ENCODE peak calls at places on chromosomes 3 and 15, in four cellular contexts. Z, N, Y and G are unnamed samples.

GRCh38 chr3:69283496-69283895 is 102.4 kb downstream of the FRMD4B start:
- DNase-seq in N (no peak), Y (no peak), Z (no peak), G (no peak)

GRCh38 chr3:127712461-127712860 is 39.7 kb downstream of the ABTB1 start:
- DNase-seq in N (no peak), Z (no peak), Y (no peak), G (no peak)

GRCh38 chr15:78050441-78050809 is 27.1 kb downstream of the TBC1D2B start:
- DNase-seq in N (no peak), Y (no peak), Z (no peak), G (no peak)

GRCh38 chr15:31366169-31366734 is 39.6 kb downstream of the KLF13 start:
- DNase-seq in N (no peak), Z (no peak), Y (no peak), G (no peak)

GRCh38 chr3:108493862-108494261 is 16.5 kb downstream of the MYH15 start:
- DNase-seq in Y (no peak), Z (no peak), N (peak; percentile 18), G (peak; percentile 16)

GRCh38 chr3:42056840-42057239 is 34.3 kb upstream of the TRAK1 start:
- DNase-seq in Z (no peak), N (no peak), Y (no peak), G (no peak)

GRCh38 chr3:64318001-64318400 is 92.7 kb upstream of the PRICKLE2 start:
- DNase-seq in N (no peak), Z (no peak), Y (no peak), G (no peak)

GRCh38 chr3:133384331-133385027 is 15.4 kb upstream of the BFSP2 start:
- DNase-seq in N (peak; percentile 11), Y (peak; percentile 46), Z (peak; percentile 41), G (peak; percentile 78)

GRCh38 chr3:16090013-16090412 is 84.5 kb upstream of the GALNT15 start:
- DNase-seq in Z (no peak), Y (peak; percentile 12), N (peak; percentile 33), G (no peak)

GRCh38 chr15:90460142-90460824 is 69.4 kb upstream of the CRTC3 start:
- DNase-seq in Z (no peak), Y (peak; percentile 42), N (no peak), G (no peak)

GRCh38 chr3:69320867-69321266 is 65.0 kb downstream of the FRMD4B start:
- DNase-seq in Y (no peak), Z (no peak), N (no peak), G (no peak)

GRCh38 chr15:45333550-45333949 is 44.8 kb downstream of the GATM start:
- DNase-seq in N (no peak), Z (no peak), Y (peak; percentile 53), G (no peak)

GRCh38 chr3:160038862-160039562 is 50.4 kb downstream of the IL12A start:
- DNase-seq in Z (no peak), Y (no peak), N (no peak), G (peak; percentile 54)

GRCh38 chr3:20776717-20777116 is 590.7 kb upstream of the SGO1 start:
- DNase-seq in Y (no peak), Z (no peak), N (no peak), G (no peak)

GRCh38 chr15:77144028-77144427 is 73.1 kb upstream of the TSPAN3 start:
- DNase-seq in Z (no peak), N (no peak), Y (no peak), G (no peak)

GRCh38 chr15:28913171-28913765 is 27.5 kb downstream of the APBA2 start:
- DNase-seq in N (peak; percentile 24), Y (no peak), Z (no peak), G (no peak)

GRCh38 chr3:108103971-108104797 is 13.4 kb upstream of the CD47 start:
- DNase-seq in N (no peak), Z (peak; percentile 92), Y (no peak), G (no peak)

GRCh38 chr3:138461246-138461645 is 26.8 kb downstream of the ESYT3 start:
- DNase-seq in Y (no peak), Z (no peak), N (no peak), G (no peak)

GRCh38 chr3:53132347-53132746 is 2.1 kb upstream of the RFT1 start:
- DNase-seq in N (no peak), Z (no peak), Y (peak; percentile 77), G (no peak)

GRCh38 chr3:46553154-46553553 is 12.9 kb downstream of the LRRC2 start:
- DNase-seq in Y (no peak), N (no peak), Z (no peak), G (no peak)

GRCh38 chr3:46549989-46550388 is 16.1 kb downstream of the LRRC2 start:
- DNase-seq in Y (no peak), N (no peak), Z (no peak), G (no peak)

GRCh38 chr3:46549408-46549904 is 16.6 kb downstream of the LRRC2 start:
- DNase-seq in Z (peak; percentile 89), N (no peak), Y (no peak), G (peak; percentile 38)

GRCh38 chr3:46551615-46552014 is 14.5 kb downstream of the LRRC2 start:
- DNase-seq in N (no peak), Y (no peak), Z (no peak), G (no peak)

DNA sequence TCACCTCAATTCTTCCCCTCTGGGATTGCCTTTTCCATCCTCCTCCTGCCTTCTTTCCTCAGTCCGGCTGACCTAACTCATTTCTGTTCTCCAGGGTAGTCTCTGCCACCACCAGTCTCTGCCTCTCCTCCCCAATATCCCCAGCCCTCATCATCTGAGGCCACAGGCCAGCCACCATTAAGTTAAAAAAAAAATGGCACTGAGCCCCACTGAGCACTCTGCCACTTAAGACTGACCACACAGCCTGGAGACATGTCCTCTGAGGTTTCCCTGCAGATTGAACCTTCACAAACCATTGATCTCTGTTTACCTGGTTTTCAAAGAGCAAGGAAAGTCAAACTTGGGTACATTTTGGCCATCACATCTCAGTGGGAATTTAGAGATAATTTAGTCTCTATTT is 13.6 kb downstream of the LRRC2 start:
- DNase-seq in Z (no peak), N (no peak), Y (no peak), G (no peak)
- TF ChIP-seq HMGXB4 in Z (no peak), N (no peak), Y (no peak), G (no peak)

DNA sequence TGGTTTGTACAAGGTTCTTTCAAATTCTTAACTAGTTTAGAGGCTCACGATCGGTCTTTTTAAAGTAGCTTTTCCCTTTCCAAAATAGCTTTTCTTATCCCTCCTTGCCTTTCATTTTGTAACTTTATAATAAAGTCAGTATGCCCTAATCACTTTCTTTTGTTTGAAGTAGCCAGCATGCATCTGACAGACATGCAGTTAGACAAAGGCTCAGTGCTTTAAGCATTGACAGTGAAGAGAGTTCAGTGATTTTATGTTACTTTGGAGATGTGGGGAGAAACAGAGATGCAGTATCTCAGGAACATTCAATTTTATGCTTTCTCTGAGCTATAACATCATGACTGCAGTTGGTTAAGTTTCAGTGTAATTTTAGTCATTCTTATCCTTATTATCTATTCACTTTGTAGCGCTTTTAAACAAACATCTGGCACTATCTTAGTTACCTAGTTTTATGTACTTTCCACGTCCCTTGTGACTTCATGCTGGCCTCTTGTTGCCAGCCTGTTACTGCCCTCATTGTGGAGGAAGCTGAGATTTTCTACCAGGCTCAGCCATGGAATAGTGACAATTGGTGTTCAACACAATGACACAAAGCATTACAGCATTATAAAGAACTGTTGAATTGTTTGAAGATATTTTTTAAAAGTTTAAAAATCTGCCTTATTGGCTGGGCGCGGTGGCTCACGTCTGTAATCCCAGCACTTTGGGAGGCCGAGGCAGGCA is 90.3 kb downstream of the AKAP13 start:
- DNase-seq in Z (no peak), Y (no peak), N (no peak), G (no peak)
- TF ChIP-seq HMGXB4 in Z (no peak), Y (no peak), N (no peak), G (no peak)

GRCh38 chr15:73648027-73648295 is 14.8 kb upstream of the NPTN start:
- DNase-seq in Z (no peak), Y (no peak), N (no peak), G (no peak)

GRCh38 chr15:73654659-73655058 is 21.5 kb upstream of the NPTN start:
- DNase-seq in Z (no peak), N (no peak), Y (no peak), G (no peak)

GRCh38 chr15:73655724-73656123 is 22.5 kb upstream of the NPTN start:
- DNase-seq in Y (no peak), N (no peak), Z (no peak), G (no peak)

GRCh38 chr15:73647259-73648026 is 14.3 kb upstream of the NPTN start:
- DNase-seq in Y (no peak), Z (no peak), N (no peak), G (no peak)

DNA sequence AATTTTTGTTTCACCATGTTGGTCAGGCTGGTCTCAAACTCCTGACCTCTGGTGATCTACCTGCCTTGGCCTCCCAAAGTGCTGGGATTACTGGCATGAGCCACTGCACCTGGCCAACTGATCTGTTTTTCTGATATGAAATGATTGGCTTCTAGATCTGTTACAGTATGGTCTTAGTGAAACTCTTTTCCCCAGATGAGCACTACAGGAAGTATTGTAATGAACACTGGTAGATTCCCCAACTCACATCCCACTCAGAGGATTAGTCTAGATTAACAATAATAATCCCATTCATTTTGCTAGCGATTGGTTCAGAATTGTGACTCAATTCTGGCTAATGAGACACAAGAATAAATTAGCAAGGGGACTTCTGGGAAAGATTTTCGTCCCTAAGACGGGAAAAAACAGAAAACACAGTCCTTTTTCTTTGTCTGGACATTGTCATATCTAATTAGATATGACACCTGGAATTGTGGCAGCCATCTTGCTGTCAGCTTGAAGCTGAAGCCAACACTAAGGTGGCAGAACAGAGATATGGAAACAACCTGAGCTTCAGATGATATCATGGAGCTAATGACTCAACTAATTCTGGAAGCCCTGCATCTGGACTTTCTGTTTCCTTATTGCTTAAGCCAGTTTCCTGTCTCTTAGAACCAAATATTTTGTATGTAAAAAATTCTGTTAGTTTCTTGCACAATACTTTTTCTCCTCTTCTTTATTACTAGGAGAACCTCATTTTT is 17.4 kb upstream of the NPTN start:
- DNase-seq in Y (no peak), N (no peak), Z (no peak), G (no peak)
- TF ChIP-seq HMGXB4 in Y (no peak), N (no peak), Z (no peak), G (no peak)

GRCh38 chr3:81476652-81477051 is 284.8 kb downstream of the GBE1 start:
- DNase-seq in N (no peak), Z (no peak), Y (no peak), G (no peak)
- TF ChIP-seq HMGXB4 in N (no peak), Z (no peak), Y (no peak), G (no peak)

DNA sequence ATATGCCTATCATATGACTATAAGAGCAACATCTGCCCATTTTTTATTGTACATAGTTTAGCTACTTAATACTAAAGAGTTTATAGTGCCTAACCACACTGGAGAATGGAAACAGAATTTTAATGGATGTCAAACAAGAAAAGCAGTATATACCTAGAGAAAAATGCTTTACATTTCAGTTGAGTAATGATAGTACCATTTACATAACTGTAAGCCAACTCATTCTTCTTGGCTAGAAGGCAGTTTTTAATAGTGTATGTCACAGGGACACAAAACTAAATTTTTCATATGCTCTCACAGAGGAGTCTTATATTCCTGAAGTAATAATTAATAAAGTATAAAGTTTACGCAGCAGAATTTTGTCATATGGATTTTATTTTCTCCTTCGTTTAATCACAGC is 243.5 kb downstream of the ZIC1 start:
- DNase-seq in Z (no peak), N (no peak), Y (no peak), G (no peak)
- TF ChIP-seq HMGXB4 in Z (no peak), N (no peak), Y (no peak), G (no peak)